ENCODE peak calls at places on chromosomes 12 and 14, in seven cellular contexts. P is foreskin keratinocyte; H is neural progenitor cell; O is CD8-positive, alpha-beta T cell; Q is breast epithelium; L is A549; W is transverse colon. N is an unnamed sample.

GRCh38 chr14:78614651-78615050 is 444.5 kb downstream of the NRXN3 start:
- DNase-seq in Q (no peak), W (no peak), O (no peak), H (no peak), P (no peak), L (no peak), N (no peak)

GRCh38 chr12:130680451-130680990 is 35.6 kb downstream of the RIMBP2 start:
- DNase-seq in L (no peak), O (no peak), P (no peak), H (no peak), Q (no peak), W (no peak), N (no peak)

GRCh38 chr14:100450736-100451135 is 127.6 kb downstream of the SLC25A47 start:
- DNase-seq in H (no peak), O (no peak), L (no peak), P (no peak), Q (no peak), W (no peak), N (no peak)

GRCh38 chr12:120350576-120351350 is 18.2 kb downstream of the MSI1 start:
- DNase-seq in Q (no peak), O (no peak), H (no peak), W (no peak), L (no peak), P (no peak), N (no peak)

GRCh38 chr14:93520053-93520607 is 89.4 kb downstream of the UNC79 start:
- DNase-seq in O (no peak), W (no peak), H (no peak), L (peak), P (no peak), Q (no peak), N (no peak)

GRCh38 chr14:76695263-76695920 is 65.9 kb upstream of the VASH1 start:
- DNase-seq in O (no peak), Q (no peak), P (no peak), W (no peak), L (no peak), H (no peak), N (no peak)

GRCh38 chr12:132300789-132301722 is 28.3 kb downstream of the GALNT9 start:
- DNase-seq in Q (no peak), W (no peak), L (no peak), O (no peak), P (no peak), H (no peak), N (no peak)

GRCh38 chr12:70393787-70394519 is 27.9 kb downstream of the KCNMB4 start:
- DNase-seq in L (no peak), O (no peak), Q (no peak), H (no peak), P (peak), W (no peak), N (no peak)

GRCh38 chr14:75301666-75302325 is 23.2 kb downstream of the FOS start:
- DNase-seq in Q (no peak), H (no peak), P (no peak), L (peak), W (peak), O (no peak), N (no peak)

GRCh38 chr12:106220561-106220960 is 27.3 kb downstream of the CKAP4 start:
- DNase-seq in O (no peak), Q (no peak), H (no peak), P (no peak), L (no peak), W (no peak), N (no peak)

GRCh38 chr14:57833304-57833703 is 32.6 kb downstream of the SLC35F4 start:
- DNase-seq in P (peak), O (no peak), Q (peak), H (no peak), W (no peak), L (peak), N (peak)

GRCh38 chr14:42459171-42459685 is 852.6 kb downstream of the LRFN5 start:
- DNase-seq in Q (no peak), P (peak), W (no peak), O (no peak), L (no peak), H (no peak), N (no peak)

GRCh38 chr12:643478-644292 is 19.6 kb downstream of the NINJ2 start:
- DNase-seq in P (no peak), L (no peak), O (no peak), W (peak), Q (no peak), H (no peak), N (no peak)

GRCh38 chr14:75242546-75243273 is 35.9 kb upstream of the FOS start:
- DNase-seq in W (peak), P (peak), L (no peak), Q (peak), O (no peak), H (peak), N (peak)

GRCh38 chr12:26507613-26508012 is 312.2 kb downstream of the SSPN start:
- DNase-seq in P (peak), H (no peak), L (no peak), O (no peak), Q (no peak), W (no peak), N (no peak)
- H3K27ac ChIP-seq in P (no peak), H (no peak), L (no peak), O (no peak), Q (no peak), W (no peak), N (no peak)

GRCh38 chr12:15168279-15168678 is 52.9 kb downstream of the RERG start:
- DNase-seq in O (no peak), Q (no peak), W (no peak), H (no peak), P (no peak), L (no peak), N (no peak)

GRCh38 chr12:15163001-15163400 is 58.2 kb downstream of the RERG start:
- DNase-seq in H (no peak), P (peak), L (no peak), Q (no peak), W (no peak), O (no peak), N (no peak)

GRCh38 chr12:15163577-15163976 is 57.6 kb downstream of the RERG start:
- DNase-seq in O (no peak), W (no peak), H (no peak), L (no peak), Q (no peak), P (peak), N (no peak)

GRCh38 chr12:15164997-15165659 is 56.1 kb downstream of the RERG start:
- DNase-seq in W (no peak), O (no peak), P (no peak), Q (no peak), H (no peak), L (peak), N (no peak)
- TF ChIP-seq CTCF in W (no peak), O (no peak), P (no peak), Q (no peak), H (no peak), L (no peak), N (no peak)

GRCh38 chr14:73455294-73455693 is 3.1 kb downstream of the NUMB start:
- DNase-seq in L (no peak), P (no peak), H (no peak), Q (no peak), W (no peak), O (no peak), N (no peak)
- H3K27ac ChIP-seq in L (peak), P (no peak), H (no peak), Q (no peak), W (peak), O (no peak), N (no peak)

DNA sequence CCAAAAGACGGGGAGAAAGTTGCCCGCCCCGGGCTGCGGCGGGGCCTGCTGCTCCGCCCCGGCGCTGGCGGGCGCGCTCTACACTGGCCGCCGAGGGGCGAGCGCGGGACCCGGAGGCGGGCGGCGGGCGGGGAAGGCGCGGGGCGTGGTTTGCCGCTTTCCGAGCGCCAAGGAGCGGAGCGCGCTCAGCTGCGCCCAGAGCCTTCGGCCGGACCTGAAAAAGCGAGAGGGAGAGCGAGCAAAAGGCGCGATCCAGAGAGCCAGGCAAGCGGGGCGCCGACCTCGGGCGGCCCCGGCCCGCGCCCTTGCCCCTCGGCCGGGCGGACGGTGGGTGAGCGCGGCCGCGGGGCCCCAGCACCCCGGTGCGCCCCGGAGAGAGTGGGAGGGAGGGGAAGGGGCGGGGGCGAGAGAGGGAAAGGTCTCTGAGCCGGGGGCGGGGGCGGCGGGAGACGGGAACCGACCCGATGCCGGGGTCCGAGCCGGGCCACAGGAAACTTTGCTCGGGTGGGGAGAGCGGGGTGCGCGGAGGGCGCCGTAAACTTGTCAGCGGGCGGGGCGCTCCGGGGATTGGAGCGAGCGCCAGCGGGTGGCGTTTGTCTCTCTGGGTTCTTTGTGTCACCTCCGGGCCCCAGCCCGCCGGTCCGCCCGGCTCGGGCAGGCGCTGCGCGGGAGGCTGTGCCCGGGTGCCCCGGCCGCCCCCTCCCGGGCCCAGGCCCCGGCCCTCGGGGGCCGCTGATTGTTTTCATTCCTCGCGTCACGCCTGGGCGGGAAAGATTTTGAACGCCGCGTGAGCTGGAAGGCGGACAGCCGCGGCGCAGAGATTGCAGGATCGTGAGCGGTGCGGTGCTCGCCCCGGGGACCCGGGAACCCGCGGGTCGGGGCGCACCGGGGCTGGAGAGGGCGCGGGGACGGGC is at the start of gene SYNE2:
- DNase-seq in H (peak), L (peak), O (peak), Q (peak), P (peak), W (peak), N (peak)
- TF ChIP-seq CTCF in H (peak), L (peak), O (peak), Q (no peak), P (peak), W (peak), N (peak)

GRCh38 chr12:57553343-57554202 is 3.7 kb downstream of the KIF5A start:
- DNase-seq in Q (no peak), L (no peak), W (no peak), H (no peak), O (no peak), P (no peak), N (no peak)

GRCh38 chr12:57554453-57554852 is 4.6 kb downstream of the KIF5A start:
- DNase-seq in P (no peak), O (no peak), W (no peak), L (no peak), H (no peak), Q (no peak), N (no peak)

GRCh38 chr12:57552306-57552651 is 2.4 kb downstream of the KIF5A start:
- DNase-seq in O (no peak), P (no peak), H (peak), Q (no peak), L (no peak), W (no peak), N (no peak)

GRCh38 chr12:57551637-57552305 is 1.9 kb downstream of the KIF5A start:
- DNase-seq in L (no peak), Q (no peak), P (no peak), O (no peak), W (no peak), H (no peak), N (no peak)

GRCh38 chr12:57552692-57553321 is 3.0 kb downstream of the KIF5A start:
- DNase-seq in H (peak), L (no peak), P (no peak), W (no peak), Q (no peak), O (no peak), N (no peak)
- H3K27ac ChIP-seq in H (peak), L (no peak), P (no peak), W (no peak), Q (no peak), O (no peak), N (no peak)

GRCh38 chr14:59897757-59898383 is 22.1 kb upstream of the LRRC9 start:
- DNase-seq in L (peak), Q (no peak), W (peak), P (no peak), O (no peak), H (peak), N (peak)
- TF ChIP-seq CTCF in L (peak), Q (peak), W (peak), P (peak), O (no peak), H (peak), N (peak)

GRCh38 chr12:110971189-110971920 is 51.0 kb upstream of the MYL2 start:
- DNase-seq in W (no peak), P (no peak), O (no peak), Q (no peak), H (no peak), L (no peak), N (no peak)
- H3K27ac ChIP-seq in W (no peak), P (no peak), O (no peak), Q (no peak), H (no peak), L (no peak), N (no peak)